ENCODE peak calls at places on chromosomes 7 and 10, in eight cellular contexts. Z, Y, U, R, V, I, D and A are unnamed samples. For H3K4me1, the result is how much of the 10 kb centered on the place peaks cover.

GRCh38 chr10:84156768-84157167 is 16.8 kb upstream of the GPR15LG start:
- DNase-seq in Z (no peak), Y (peak), U (no peak), R (peak), V (peak), I (peak), D (no peak), A (no peak)

GRCh38 chr7:12212051-12212485 is 974 bp downstream of the TMEM106B start:
- DNase-seq in Z (peak), Y (no peak), U (peak), R (peak), V (no peak), I (peak), D (no peak), A (no peak)

GRCh38 chr10:17993361-17993760 is 41.6 kb downstream of the SLC39A12 start:
- DNase-seq in Z (no peak), Y (no peak), U (peak), R (no peak), V (no peak), I (peak), D (no peak), A (no peak)

GRCh38 chr7:85322252-85322651 is 135.4 kb upstream of the SEMA3D start:
- DNase-seq in Z (no peak), Y (no peak), U (no peak), R (no peak), V (no peak), I (no peak), D (no peak), A (no peak)

GRCh38 chr7:69889338-69890080 is 291.2 kb downstream of the AUTS2 start:
- DNase-seq in Z (no peak), Y (no peak), U (no peak), R (no peak), V (no peak), I (no peak), D (no peak), A (no peak)

GRCh38 chr10:116160271-116160670 is 112.7 kb downstream of the GFRA1 start:
- DNase-seq in Z (no peak), Y (no peak), U (no peak), R (no peak), V (no peak), I (peak), D (no peak), A (no peak)

GRCh38 chr10:4470231-4470840 is 355.7 kb upstream of the AKR1E2 start:
- DNase-seq in Z (no peak), Y (no peak), U (peak), R (no peak), V (no peak), I (peak), D (no peak), A (no peak)

GRCh38 chr7:47032171-47032915 is 549.6 kb downstream of the TNS3 start:
- DNase-seq in Z (no peak), Y (no peak), U (no peak), R (no peak), V (no peak), I (no peak), D (no peak), A (no peak)

GRCh38 chr7:73509463-73509862 is 12.6 kb downstream of the BAZ1B start:
- DNase-seq in Z (no peak), Y (no peak), U (no peak), R (no peak), V (no peak), I (no peak), D (no peak), A (no peak)

GRCh38 chr10:91556691-91557529 is 76.0 kb downstream of the PPP1R3C start:
- DNase-seq in Z (no peak), Y (no peak), U (no peak), R (no peak), V (no peak), I (peak), D (no peak), A (no peak)

GRCh38 chr10:43377393-43377883 is 6.0 kb downstream of the FXYD4 start:
- DNase-seq in Z (no peak), Y (no peak), U (no peak), R (no peak), V (no peak), I (no peak), D (no peak), A (no peak)

GRCh38 chr10:24622781-24623301 is 100.8 kb downstream of the ARHGAP21 start:
- DNase-seq in Z (peak), Y (no peak), U (no peak), R (no peak), V (peak), I (peak), D (no peak), A (no peak)

GRCh38 chr7:85186083-85186520 is 754 bp downstream of the SEMA3D start:
- DNase-seq in Z (no peak), Y (peak), U (peak), R (no peak), V (no peak), I (peak), D (peak), A (no peak)

GRCh38 chr10:25398680-25399079 is 223.9 kb downstream of the GPR158 start:
- DNase-seq in Z (no peak), Y (no peak), U (no peak), R (no peak), V (no peak), I (no peak), D (no peak), A (no peak)

GRCh38 chr10:103695584-103696005 is 159.8 kb downstream of the SH3PXD2A start:
- DNase-seq in Z (no peak), Y (no peak), U (no peak), R (no peak), V (no peak), I (peak), D (no peak), A (no peak)

GRCh38 chr7:68417659-68418058 is 1180.6 kb upstream of the AUTS2 start:
- DNase-seq in Z (no peak), Y (no peak), U (peak), R (no peak), V (no peak), I (no peak), D (no peak), A (peak)

GRCh38 chr7:5296627-5297226 is 14.0 kb downstream of the SLC29A4 start:
- DNase-seq in Z (peak), Y (no peak), U (no peak), R (no peak), V (peak), I (peak), D (no peak), A (no peak)

GRCh38 chr7:73746378-73746777 is 7.8 kb upstream of the ABHD11 start:
- DNase-seq in Z (no peak), Y (no peak), U (no peak), R (no peak), V (no peak), I (no peak), D (no peak), A (no peak)

GRCh38 chr10:70562036-70562710 is 40.4 kb downstream of the PRF1 start:
- DNase-seq in Z (no peak), Y (no peak), U (no peak), R (no peak), V (no peak), I (no peak), D (no peak), A (no peak)

GRCh38 chr10:43427166-43427825 is 9.6 kb upstream of the ZNF487 start:
- DNase-seq in Z (no peak), Y (no peak), U (no peak), R (no peak), V (peak), I (no peak), D (no peak), A (no peak)

GRCh38 chr7:151000886-151001495 is 10.2 kb downstream of the NOS3 start:
- DNase-seq in Z (no peak), Y (no peak), U (no peak), R (no peak), V (no peak), I (no peak), D (no peak), A (no peak)

GRCh38 chr10:132670546-132670945 is 115.4 kb downstream of the NKX6-2 start:
- DNase-seq in Z (no peak), Y (no peak), U (no peak), R (no peak), V (no peak), I (no peak), D (no peak), A (no peak)

GRCh38 chr10:100670828-100671479 is 74.4 kb upstream of the PAX2 start:
- DNase-seq in Z (peak), Y (peak), U (peak), R (no peak), V (peak), I (peak), D (peak), A (no peak)

GRCh38 chr7:20267482-20267881 is 50.3 kb upstream of the MACC1 start:
- DNase-seq in Z (no peak), Y (no peak), U (no peak), R (no peak), V (no peak), I (no peak), D (no peak), A (no peak)

GRCh38 chr7:105664816-105665525 is 83.7 kb upstream of the EFCAB10 start:
- DNase-seq in Z (no peak), Y (no peak), U (peak), R (no peak), V (no peak), I (peak), D (no peak), A (no peak)

GRCh38 chr7:13031481-13031880 is 344.0 kb downstream of the ARL4A start:
- DNase-seq in Z (no peak), Y (no peak), U (no peak), R (no peak), V (no peak), I (peak), D (no peak), A (no peak)

GRCh38 chr10:100828744-100829102 is 83.3 kb downstream of the PAX2 start:
- DNase-seq in Z (peak), Y (no peak), U (no peak), R (no peak), V (no peak), I (peak), D (no peak), A (no peak)

GRCh38 chr10:129704786-129705525 is 237.9 kb downstream of the MGMT start:
- DNase-seq in Z (no peak), Y (no peak), U (no peak), R (no peak), V (no peak), I (peak), D (no peak), A (peak)

GRCh38 chr7:101856488-101857357 is 39.3 kb downstream of the CUX1 start:
- DNase-seq in Z (peak), Y (peak), U (peak), R (peak), V (peak), I (peak), D (peak), A (peak)

GRCh38 chr10:35906155-35906554 is 264.1 kb upstream of the FZD8 start:
- DNase-seq in Z (no peak), Y (no peak), U (no peak), R (no peak), V (no peak), I (no peak), D (no peak), A (no peak)

GRCh38 chr10:66717221-66717981 is 208.4 kb upstream of the LRRTM3 start:
- DNase-seq in Z (no peak), Y (no peak), U (no peak), R (no peak), V (no peak), I (no peak), D (no peak), A (no peak)

GRCh38 chr10:33497338-33497737 is 162.9 kb upstream of the NRP1 start:
- DNase-seq in Z (no peak), Y (no peak), U (no peak), R (no peak), V (no peak), I (peak), D (no peak), A (no peak)

GRCh38 chr10:11895598-11895997 is 72.4 kb downstream of the PROSER2 start:
- DNase-seq in Z (no peak), Y (no peak), U (no peak), R (no peak), V (no peak), I (no peak), D (no peak), A (no peak)

GRCh38 chr7:16174253-16174652 is 247.1 kb downstream of the CRPPA start:
- DNase-seq in Z (no peak), Y (no peak), U (no peak), R (no peak), V (no peak), I (no peak), D (no peak), A (no peak)

GRCh38 chr7:16171928-16172327 is 249.4 kb downstream of the CRPPA start:
- DNase-seq in Z (no peak), Y (no peak), U (no peak), R (no peak), V (no peak), I (no peak), D (no peak), A (no peak)

GRCh38 chr7:16170671-16171070 is 250.7 kb downstream of the CRPPA start:
- DNase-seq in Z (no peak), Y (no peak), U (no peak), R (no peak), V (no peak), I (no peak), D (no peak), A (no peak)

GRCh38 chr7:16167531-16167930 is 253.8 kb downstream of the CRPPA start:
- DNase-seq in Z (no peak), Y (no peak), U (no peak), R (no peak), V (no peak), I (no peak), D (no peak), A (no peak)

DNA sequence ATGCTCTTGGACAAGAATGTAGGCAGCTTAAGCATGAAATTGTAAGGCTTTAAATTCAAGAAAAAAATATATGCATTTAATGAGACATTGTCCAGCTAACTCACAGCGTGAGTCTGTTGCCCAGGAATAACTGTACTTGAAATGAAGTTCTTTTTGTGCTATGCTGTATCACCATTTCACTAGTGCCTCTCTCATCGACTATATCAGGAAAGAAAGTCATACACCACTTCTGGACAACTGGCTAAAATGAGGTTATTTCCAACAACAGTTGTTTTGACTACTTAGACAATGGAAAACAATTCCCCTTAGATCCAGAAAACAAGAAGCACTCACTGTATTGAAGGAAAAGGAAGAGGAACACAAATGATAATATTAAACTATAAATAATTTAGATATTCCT is 251.8 kb downstream of the CRPPA start:
- DNase-seq in Z (no peak), Y (no peak), U (no peak), R (no peak), V (no peak), I (no peak), D (no peak), A (no peak)
- H3K4me1 ChIP-seq in Z (under half), Y (under half), U (under half), R (under half), V (under half), I (under half), D (under half), A (under half)

GRCh38 chr10:79163663-79163970 is 94.9 kb downstream of the ZMIZ1 start:
- DNase-seq in Z (no peak), Y (no peak), U (no peak), R (no peak), V (no peak), I (no peak), D (no peak), A (no peak)
- H3K4me1 ChIP-seq in Z (under half), Y (half or more), U (half or more), R (under half), V (under half), I (under half), D (half or more), A (half or more)

GRCh38 chr7:50352282-50352681 is 47.8 kb downstream of the IKZF1 start:
- DNase-seq in Z (peak), Y (no peak), U (no peak), R (no peak), V (peak), I (no peak), D (no peak), A (no peak)
- H3K4me1 ChIP-seq in Z (half or more), Y (under half), U (under half), R (under half), V (half or more), I (under half), D (under half), A (under half)

DNA sequence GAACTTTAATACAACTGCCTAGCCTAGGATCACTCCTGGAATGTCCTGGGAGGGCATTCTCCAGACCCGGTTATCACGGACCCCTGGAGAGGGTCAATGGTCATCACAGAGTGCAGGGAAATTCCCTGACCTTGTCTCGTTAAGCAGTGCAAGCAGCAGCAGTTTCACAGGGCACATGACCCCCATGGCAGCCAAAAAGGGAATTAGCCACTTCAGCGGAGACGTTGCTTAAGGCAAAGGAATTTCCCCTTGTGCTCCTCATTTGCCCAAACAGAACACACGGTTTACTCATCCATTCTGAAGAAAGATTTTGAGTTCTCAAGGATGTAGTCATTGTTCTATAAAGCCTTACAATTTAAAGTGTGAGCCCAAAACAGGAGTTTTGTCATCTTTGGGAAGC is 260.3 kb downstream of the SNX13 start:
- DNase-seq in Z (no peak), Y (peak), U (peak), R (no peak), V (no peak), I (peak), D (no peak), A (no peak)
- H3K4me1 ChIP-seq in Z (under half), Y (under half), U (half or more), R (under half), V (under half), I (half or more), D (under half), A (under half)

GRCh38 chr7:157276091-157276561 is 60.7 kb upstream of the DNAJB6 start:
- DNase-seq in Z (no peak), Y (no peak), U (no peak), R (no peak), V (no peak), I (no peak), D (no peak), A (no peak)

GRCh38 chr7:157278167-157278790 is 58.5 kb upstream of the DNAJB6 start:
- DNase-seq in Z (no peak), Y (no peak), U (no peak), R (no peak), V (no peak), I (no peak), D (no peak), A (no peak)

GRCh38 chr7:157274991-157275427 is 61.8 kb upstream of the DNAJB6 start:
- DNase-seq in Z (no peak), Y (no peak), U (no peak), R (no peak), V (no peak), I (peak), D (no peak), A (no peak)

GRCh38 chr7:157278791-157279678 is 57.8 kb upstream of the DNAJB6 start:
- DNase-seq in Z (no peak), Y (peak), U (no peak), R (no peak), V (no peak), I (peak), D (peak), A (no peak)

GRCh38 chr7:157276731-157277562 is 59.9 kb upstream of the DNAJB6 start:
- DNase-seq in Z (no peak), Y (no peak), U (no peak), R (no peak), V (peak), I (peak), D (no peak), A (no peak)
- H3K4me1 ChIP-seq in Z (under half), Y (under half), U (under half), R (under half), V (under half), I (under half), D (under half), A (under half)

GRCh38 chr10:119238577-119238976 is 31.2 kb downstream of the GRK5 start:
- DNase-seq in Z (no peak), Y (no peak), U (no peak), R (no peak), V (no peak), I (no peak), D (no peak), A (no peak)
- H3K4me1 ChIP-seq in Z (under half), Y (under half), U (under half), R (under half), V (under half), I (under half), D (half or more), A (under half)

DNA sequence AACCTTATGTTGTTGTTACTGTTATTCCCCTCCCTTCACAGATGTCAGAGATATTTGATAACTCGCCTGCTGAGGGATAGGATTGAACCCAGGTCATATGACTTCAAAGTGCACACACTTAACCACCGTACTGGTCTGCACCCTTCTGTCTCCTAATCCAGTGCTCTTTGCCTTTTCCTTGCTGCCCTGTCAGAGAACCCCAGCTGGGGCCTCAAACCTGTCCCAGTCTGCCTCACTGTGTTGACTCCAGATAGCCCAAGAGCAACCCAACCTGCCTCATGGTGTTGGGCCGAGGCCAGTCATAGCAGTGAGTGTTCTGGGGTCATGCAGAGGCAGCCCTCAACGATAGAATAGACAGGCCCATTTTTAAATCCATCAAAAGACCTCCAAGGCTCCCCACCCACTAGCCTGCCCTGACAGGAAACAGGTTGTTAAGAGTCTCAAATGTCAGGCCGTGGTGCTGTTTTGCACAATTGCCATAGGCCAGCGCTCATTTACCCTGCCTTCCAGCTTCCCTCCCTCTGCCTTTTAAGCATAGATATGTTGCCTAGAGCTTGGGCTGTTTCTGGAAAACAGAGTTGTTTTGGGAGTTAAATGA is 37.0 kb upstream of the PDCD4 start:
- DNase-seq in Z (peak), Y (no peak), U (no peak), R (no peak), V (peak), I (no peak), D (peak), A (no peak)
- H3K4me1 ChIP-seq in Z (under half), Y (under half), U (under half), R (under half), V (under half), I (under half), D (under half), A (half or more)

GRCh38 chr7:2109251-2109935 is 123.4 kb downstream of the MAD1L1 start:
- DNase-seq in Z (no peak), Y (no peak), U (no peak), R (no peak), V (no peak), I (no peak), D (no peak), A (no peak)

GRCh38 chr7:2112261-2113203 is 120.2 kb downstream of the MAD1L1 start:
- DNase-seq in Z (no peak), Y (no peak), U (no peak), R (no peak), V (no peak), I (no peak), D (no peak), A (no peak)

GRCh38 chr7:2110586-2111396 is 122.0 kb downstream of the MAD1L1 start:
- DNase-seq in Z (no peak), Y (no peak), U (no peak), R (no peak), V (no peak), I (no peak), D (no peak), A (no peak)

GRCh38 chr7:2109936-2110585 is 122.7 kb downstream of the MAD1L1 start:
- DNase-seq in Z (no peak), Y (peak), U (peak), R (peak), V (no peak), I (peak), D (no peak), A (no peak)

DNA sequence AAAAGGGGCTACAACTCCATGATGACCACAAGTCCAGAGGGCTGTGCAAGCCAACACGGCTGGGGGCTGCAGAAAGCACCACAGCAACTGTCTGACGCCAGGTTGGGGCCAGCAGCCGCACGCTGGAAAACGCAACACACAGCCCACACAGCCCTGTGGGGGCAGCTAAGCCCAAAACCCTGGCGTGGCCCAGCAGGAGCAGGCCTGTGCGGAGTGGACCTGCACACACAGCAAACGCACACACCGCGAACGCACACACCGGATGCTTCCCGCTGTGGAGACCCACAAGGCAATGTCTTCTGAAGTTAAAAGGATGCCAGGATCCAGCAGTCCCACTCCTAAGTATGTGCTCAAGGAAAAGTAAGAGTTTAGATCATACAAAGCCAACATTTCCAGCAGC is 121.2 kb downstream of the MAD1L1 start:
- DNase-seq in Z (no peak), Y (no peak), U (no peak), R (no peak), V (no peak), I (no peak), D (no peak), A (no peak)
- H3K4me1 ChIP-seq in Z (under half), Y (under half), U (under half), R (under half), V (under half), I (under half), D (under half), A (under half)